ENCODE peak calls at places on chromosomes 3 and 15, in four cellular contexts. O is GM23248, A is PC-3, N is GM23338. F is an unnamed sample. For H3F3A, the result is how much of the 10 kb centered on the place peaks cover.

GRCh38 chr15:65470866-65471265 is 46.6 kb downstream of the DPP8 start:
- DNase-seq in O (peak), A (no peak), N (no peak), F (no peak)

GRCh38 chr15:58524247-58524646 is 92.5 kb downstream of the LIPC start:
- DNase-seq in O (no peak), A (no peak), N (no peak), F (no peak)

GRCh38 chr3:40129981-40130380 is 179.5 kb upstream of the EIF1B start:
- DNase-seq in O (no peak), A (no peak), N (no peak), F (no peak)

GRCh38 chr3:44077267-44077666 is 164.4 kb upstream of the TOPAZ1 start:
- DNase-seq in O (peak), A (no peak), N (peak), F (peak)

GRCh38 chr3:50617096-50617791 is at the start of gene MAPKAPK3:
- DNase-seq in O (peak), A (peak), N (no peak), F (peak)

GRCh38 chr15:68733666-68734065 is 87.0 kb downstream of the ANP32A start:
- DNase-seq in O (no peak), A (no peak), N (no peak), F (no peak)

GRCh38 chr3:150124142-150124541 is 153.4 kb upstream of the PFN2 start:
- DNase-seq in O (no peak), A (no peak), N (no peak), F (no peak)

GRCh38 chr3:195302436-195302835 is 31.5 kb upstream of the XXYLT1 start:
- DNase-seq in O (peak), A (no peak), N (no peak), F (no peak)

GRCh38 chr15:73052679-73053397 is 575 bp downstream of the NEO1 start:
- DNase-seq in O (peak), A (no peak), N (peak), F (peak)

GRCh38 chr3:95134693-95135375 is 1072.0 kb downstream of the NSUN3 start:
- DNase-seq in O (peak), A (peak), N (no peak), F (no peak)
- H3K4me3 ChIP-seq in O (no peak), A (no peak), N (no peak), F (no peak)

GRCh38 chr3:196968233-196969000 is at the start of gene PIGZ:
- DNase-seq in O (peak), A (peak), N (peak), F (peak)

GRCh38 chr3:196970547-196971093 is 2.0 kb upstream of the PIGZ start:
- DNase-seq in O (no peak), A (no peak), N (no peak), F (no peak)

GRCh38 chr3:196969660-196970546 is 1.3 kb upstream of the PIGZ start:
- DNase-seq in O (peak), A (peak), N (peak), F (peak)

GRCh38 chr3:196967412-196968232 is 1.0 kb downstream of the PIGZ start:
- DNase-seq in O (no peak), A (no peak), N (peak), F (peak)

GRCh38 chr3:196969001-196969659 is 497 bp upstream of the PIGZ start:
- DNase-seq in O (peak), A (peak), N (peak), F (peak)
- TF ChIP-seq EZH2 in O (no peak), A (no peak), N (peak), F (peak)

DNA sequence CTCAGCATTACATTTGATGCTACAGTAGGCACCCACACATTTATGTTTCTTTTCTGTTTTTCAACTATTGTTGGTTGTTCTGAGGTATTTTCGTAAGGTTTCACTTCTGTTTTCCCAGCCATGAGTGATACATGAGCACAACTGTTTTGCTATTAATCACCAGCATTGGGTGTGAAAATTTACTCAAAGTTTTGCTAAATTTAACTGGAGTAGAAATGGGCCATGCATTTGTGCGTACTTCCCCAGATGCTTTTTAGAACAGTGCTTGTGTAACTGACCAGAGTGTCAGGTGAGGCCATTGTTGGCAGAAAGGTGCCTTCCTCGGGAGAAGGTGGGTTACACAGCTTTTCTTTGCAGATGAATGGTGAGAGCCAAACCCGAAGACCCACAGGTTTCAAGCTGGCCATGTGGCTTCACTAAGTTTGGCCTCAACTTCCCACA is 70.4 kb downstream of the ST6GAL1 start:
- DNase-seq in O (no peak), A (no peak), N (no peak), F (no peak)
- H3F3A ChIP-seq in O (under half), A (under half), N (under half), F (under half)

GRCh38 chr3:154427685-154428291 is 2.2 kb downstream of the GPR149 start:
- DNase-seq in O (no peak), A (no peak), N (peak), F (peak)

GRCh38 chr3:154431043-154431442 is 1.1 kb upstream of the GPR149 start:
- DNase-seq in O (no peak), A (peak), N (no peak), F (no peak)

GRCh38 chr3:154428369-154429206 is 1.4 kb downstream of the GPR149 start:
- DNase-seq in O (peak), A (no peak), N (peak), F (peak)

DNA sequence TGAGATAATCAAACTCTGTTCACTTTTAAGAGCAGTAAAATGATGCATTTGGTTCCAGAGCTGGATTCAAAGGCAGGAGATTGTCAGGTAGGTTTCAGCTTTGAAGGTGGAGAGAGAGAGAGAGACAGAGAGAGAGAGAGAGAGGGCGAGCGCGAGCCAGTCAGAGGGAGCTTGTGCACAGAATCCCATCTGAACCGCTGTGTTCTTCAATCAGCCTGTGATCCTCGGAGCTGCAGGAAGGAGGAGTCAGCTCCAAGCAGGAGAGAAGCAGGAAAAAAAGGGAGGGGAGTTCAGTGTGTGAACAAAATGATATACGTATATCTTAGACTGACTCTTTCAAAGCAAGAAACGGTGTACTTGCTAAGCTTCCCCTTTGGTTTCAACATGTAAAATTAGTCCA is at the start of gene GPR149:
- DNase-seq in O (no peak), A (no peak), N (peak), F (peak)
- H3K4me3 ChIP-seq in O (no peak), A (no peak), N (peak), F (peak)

GRCh38 chr15:76905855-76906254 is 715 bp upstream of the SCAPER start:
- DNase-seq in O (peak), A (no peak), N (no peak), F (no peak)

GRCh38 chr15:76905013-76905839 is at the start of gene SCAPER:
- DNase-seq in O (peak), A (peak), N (peak), F (peak)

GRCh38 chr15:76903251-76903681 is 1.9 kb downstream of the SCAPER start:
- DNase-seq in O (peak), A (peak), N (peak), F (peak)

GRCh38 chr15:76901965-76902364 is 3.2 kb downstream of the SCAPER start:
- DNase-seq in O (no peak), A (no peak), N (no peak), F (no peak)

DNA sequence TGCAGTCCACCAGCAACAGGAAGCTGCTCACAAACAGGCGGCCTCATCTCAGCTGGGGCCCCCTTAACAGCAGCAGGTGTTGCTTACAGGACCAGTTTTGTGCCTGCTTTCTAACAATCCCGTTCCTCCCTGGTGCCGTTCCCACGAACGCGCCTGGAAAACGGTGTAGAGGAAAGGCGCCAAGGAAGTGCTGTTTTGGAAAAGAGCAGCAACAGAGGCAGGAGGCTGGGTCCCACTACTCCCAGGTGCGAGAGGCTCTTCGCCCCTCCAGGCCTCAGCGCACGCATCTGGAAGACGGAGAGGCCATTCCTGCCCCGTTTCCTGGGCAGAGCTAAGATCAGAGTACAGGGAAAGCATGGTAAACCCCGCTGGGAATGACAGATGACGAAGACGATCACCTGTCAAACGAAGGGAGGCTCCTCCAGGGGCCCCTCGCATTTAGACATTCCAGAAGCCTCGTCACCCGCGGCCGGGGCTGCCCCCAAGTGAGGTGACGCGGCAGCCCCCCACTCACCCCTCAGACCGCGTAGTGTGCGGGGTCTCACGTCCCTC is 603 bp downstream of the SCAPER start:
- DNase-seq in O (peak), A (peak), N (peak), F (peak)
- TF ChIP-seq EZH2 in O (no peak), A (no peak), N (no peak), F (no peak)

GRCh38 chr3:98824256-98824655 is 61.1 kb downstream of the ST3GAL6 start:
- DNase-seq in O (no peak), A (no peak), N (peak), F (no peak)
- H3F3A ChIP-seq in O (half or more), A (under half), N (under half), F (under half)

F was measured in neural progenitor cell.